ENCODE peak calls at places on chromosomes 11 and 22, in six cellular contexts. One of them, this sample, is unnamed.

GRCh38 chr11:64864473-64865285 is 13.7 kb downstream of the EHD1 start:
- DNase-seq in IMR-90: peak; percentile 97
- DNase-seq in H9: no peak
- DNase-seq in trophoblast cell: peak; percentile 94
- DNase-seq in H1: no peak
- DNase-seq in mesenchymal stem cell: peak; percentile 95
- DNase-seq in this sample: no peak

GRCh38 chr22:42862045-42862734 is 5.1 kb upstream of the ARFGAP3 start:
- DNase-seq in IMR-90: peak; percentile 86
- DNase-seq in H9: no peak
- DNase-seq in trophoblast cell: peak; percentile 82
- DNase-seq in H1: no peak
- DNase-seq in mesenchymal stem cell: peak; percentile 71
- DNase-seq in this sample: no peak

GRCh38 chr11:13335319-13335718 is 57.7 kb downstream of the BMAL1 start:
- DNase-seq in IMR-90: peak; percentile 66
- DNase-seq in H9: peak; percentile 77
- DNase-seq in trophoblast cell: peak; percentile 77
- DNase-seq in H1: no peak
- DNase-seq in mesenchymal stem cell: peak; percentile 72
- DNase-seq in this sample: peak; percentile 49

GRCh38 chr11:2933376-2934056 is 4.3 kb upstream of the PHLDA2 start:
- DNase-seq in IMR-90: peak; percentile 75
- DNase-seq in H9: peak; percentile 89
- DNase-seq in trophoblast cell: peak; percentile 96
- DNase-seq in H1: peak; percentile 38
- DNase-seq in mesenchymal stem cell: peak; percentile 89
- DNase-seq in this sample: no peak

GRCh38 chr22:50218996-50219727 is 18.4 kb downstream of the SELENOO start:
- DNase-seq in IMR-90: peak; percentile 74
- DNase-seq in H9: peak; percentile 77
- DNase-seq in trophoblast cell: peak; percentile 18
- DNase-seq in H1: peak; percentile 25
- DNase-seq in mesenchymal stem cell: peak; percentile 41
- DNase-seq in this sample: no peak

GRCh38 chr11:83403990-83404389 is 117.8 kb upstream of the CCDC90B start:
- DNase-seq in IMR-90: no peak
- DNase-seq in H9: no peak
- DNase-seq in trophoblast cell: peak; percentile 86
- DNase-seq in H1: no peak
- DNase-seq in mesenchymal stem cell: no peak
- DNase-seq in this sample: no peak

GRCh38 chr11:8209208-8209807 is 40.5 kb upstream of the RIC3 start:
- DNase-seq in IMR-90: no peak
- DNase-seq in H9: peak; percentile 67
- DNase-seq in trophoblast cell: no peak
- DNase-seq in H1: no peak
- DNase-seq in mesenchymal stem cell: no peak
- DNase-seq in this sample: no peak

GRCh38 chr22:24994070-24994763 is 41.7 kb downstream of the KIAA1671 start:
- DNase-seq in IMR-90: no peak
- DNase-seq in H9: peak; percentile 79
- DNase-seq in trophoblast cell: peak; percentile 55
- DNase-seq in H1: no peak
- DNase-seq in mesenchymal stem cell: peak; percentile 66
- DNase-seq in this sample: no peak

GRCh38 chr11:36002196-36002595 is 58.3 kb downstream of the LDLRAD3 start:
- DNase-seq in IMR-90: no peak
- DNase-seq in H9: no peak
- DNase-seq in trophoblast cell: no peak
- DNase-seq in H1: peak; percentile 9
- DNase-seq in mesenchymal stem cell: no peak
- DNase-seq in this sample: peak; percentile 78

GRCh38 chr11:61331636-61332035 is 1.3 kb downstream of the DDB1 start:
- DNase-seq in IMR-90: no peak
- DNase-seq in H9: no peak
- DNase-seq in trophoblast cell: no peak
- DNase-seq in H1: no peak
- DNase-seq in mesenchymal stem cell: no peak
- DNase-seq in this sample: no peak

GRCh38 chr11:131914299-131914902 is 544.0 kb downstream of the NTM start:
- DNase-seq in IMR-90: peak; percentile 44
- DNase-seq in H9: no peak
- DNase-seq in trophoblast cell: no peak
- DNase-seq in H1: no peak
- DNase-seq in mesenchymal stem cell: no peak
- DNase-seq in this sample: no peak

GRCh38 chr22:20013382-20013871 is 3.2 kb downstream of the ARVCF start:
- DNase-seq in IMR-90: peak; percentile 47
- DNase-seq in H9: peak; percentile 91
- DNase-seq in trophoblast cell: peak; percentile 59
- DNase-seq in H1: peak; percentile 47
- DNase-seq in mesenchymal stem cell: peak; percentile 60
- DNase-seq in this sample: peak; percentile 60

GRCh38 chr11:35210886-35211546 is 72.0 kb downstream of the CD44 start:
- DNase-seq in IMR-90: no peak
- DNase-seq in H9: no peak
- DNase-seq in trophoblast cell: no peak
- DNase-seq in H1: no peak
- DNase-seq in mesenchymal stem cell: no peak
- DNase-seq in this sample: no peak

GRCh38 chr22:26414347-26414746 is 14.7 kb upstream of the ASPHD2 start:
- DNase-seq in IMR-90: no peak
- DNase-seq in H9: no peak
- DNase-seq in trophoblast cell: no peak
- DNase-seq in H1: no peak
- DNase-seq in mesenchymal stem cell: no peak
- DNase-seq in this sample: no peak
- H2AFZ ChIP-seq in IMR-90: no peak overlapping the region
- H2AFZ ChIP-seq in H9: no peak overlapping the region
- H2AFZ ChIP-seq in trophoblast cell: no peak overlapping the region
- H2AFZ ChIP-seq in H1: no peak overlapping the region
- H2AFZ ChIP-seq in mesenchymal stem cell: no peak overlapping the region
- H2AFZ ChIP-seq in this sample: no peak overlapping the region

DNA sequence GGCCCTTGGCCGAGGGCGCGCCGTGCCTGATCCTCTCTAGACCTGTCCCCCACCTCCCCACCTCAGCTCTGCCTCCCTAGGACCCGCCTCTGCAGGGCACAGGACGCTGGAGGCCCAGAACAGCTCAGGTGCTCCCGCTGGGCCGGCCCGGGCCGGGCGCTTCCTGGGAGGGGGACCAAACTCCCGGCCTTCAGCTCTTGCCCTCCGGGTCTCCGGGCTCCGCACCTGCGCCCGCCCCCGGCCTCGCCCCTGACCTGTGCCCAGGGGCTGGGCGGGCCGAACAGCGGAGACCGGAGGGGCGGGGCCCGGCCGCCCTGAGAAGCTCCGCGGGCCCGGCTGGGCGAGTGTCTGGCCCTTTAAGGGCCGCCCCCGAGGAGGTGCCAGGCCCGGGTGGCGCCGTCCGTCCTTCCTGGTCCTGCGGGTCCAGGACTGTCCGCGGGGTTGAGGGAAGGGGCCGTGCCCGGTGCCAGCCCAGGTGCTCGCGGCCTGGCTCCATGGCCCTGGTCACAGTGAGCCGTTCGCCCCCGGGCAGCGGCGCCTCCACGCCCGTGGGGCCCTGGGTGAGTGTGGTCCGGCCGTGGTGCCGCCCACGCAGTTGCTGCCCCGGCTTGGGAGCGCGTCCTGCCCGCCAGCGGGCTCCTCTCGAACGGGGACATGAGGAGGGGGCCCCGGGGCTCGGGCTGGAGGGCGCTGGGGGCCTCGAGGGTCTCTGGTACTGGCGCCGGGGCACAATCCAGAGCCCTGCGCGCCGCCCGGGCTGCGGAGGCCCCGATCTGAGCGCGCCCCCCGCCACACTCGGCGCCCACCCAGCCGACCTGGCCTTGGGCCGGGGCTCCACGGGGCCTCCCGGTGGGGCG is at the start of gene SSH3:
- DNase-seq in IMR-90: peak; percentile 34
- DNase-seq in H9: peak; percentile 84
- DNase-seq in trophoblast cell: peak; percentile 93
- DNase-seq in H1: peak; percentile 46
- DNase-seq in mesenchymal stem cell: peak; percentile 65
- DNase-seq in this sample: peak; percentile 61
- H2AK5ac ChIP-seq in IMR-90: peak within 1 kb of the TSS; percentile 52
- H2AK5ac ChIP-seq in H9: no peak within 1 kb of the TSS
- H2AK5ac ChIP-seq in trophoblast cell: peak within 1 kb of the TSS; percentile 96
- H2AK5ac ChIP-seq in H1: no peak within 1 kb of the TSS
- H2AK5ac ChIP-seq in mesenchymal stem cell: peak within 1 kb of the TSS; percentile 33
- H2AK5ac ChIP-seq in this sample: peak within 1 kb of the TSS; percentile 83

GRCh38 chr11:93073508-93074280 is 104.2 kb downstream of the MTNR1B start:
- DNase-seq in IMR-90: no peak
- DNase-seq in H9: peak; percentile 33
- DNase-seq in trophoblast cell: no peak
- DNase-seq in H1: no peak
- DNase-seq in mesenchymal stem cell: no peak
- DNase-seq in this sample: no peak

GRCh38 chr11:93075782-93076181 is 106.3 kb downstream of the MTNR1B start:
- DNase-seq in IMR-90: no peak
- DNase-seq in H9: no peak
- DNase-seq in trophoblast cell: no peak
- DNase-seq in H1: no peak
- DNase-seq in mesenchymal stem cell: no peak
- DNase-seq in this sample: no peak

GRCh38 chr11:93067881-93068390 is 98.5 kb downstream of the MTNR1B start:
- DNase-seq in IMR-90: no peak
- DNase-seq in H9: no peak
- DNase-seq in trophoblast cell: no peak
- DNase-seq in H1: no peak
- DNase-seq in mesenchymal stem cell: no peak
- DNase-seq in this sample: no peak

GRCh38 chr11:93073026-93073425 is 103.6 kb downstream of the MTNR1B start:
- DNase-seq in IMR-90: no peak
- DNase-seq in H9: peak; percentile 77
- DNase-seq in trophoblast cell: peak; percentile 36
- DNase-seq in H1: no peak
- DNase-seq in mesenchymal stem cell: no peak
- DNase-seq in this sample: no peak

DNA sequence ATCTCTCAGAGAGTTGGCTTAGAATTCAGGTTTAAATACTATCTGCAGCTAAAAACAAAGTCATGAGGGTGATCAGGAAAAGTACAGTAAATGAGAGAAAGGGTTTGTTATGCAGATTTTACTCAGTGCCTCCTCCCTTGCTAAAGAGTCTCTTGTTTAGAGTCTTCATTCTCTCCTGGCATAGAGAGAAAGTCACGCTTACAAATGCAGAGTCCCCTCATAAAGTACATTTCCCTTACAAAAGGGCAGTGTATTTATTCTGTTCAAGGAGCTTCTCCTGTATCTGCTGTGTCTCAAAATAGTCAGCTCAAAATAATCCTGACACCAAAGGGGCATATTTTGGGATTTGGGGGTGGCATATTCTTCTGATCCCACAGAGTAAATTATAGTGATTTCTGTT is 102.8 kb downstream of the MTNR1B start:
- DNase-seq in IMR-90: no peak
- DNase-seq in H9: no peak
- DNase-seq in trophoblast cell: no peak
- DNase-seq in H1: no peak
- DNase-seq in mesenchymal stem cell: no peak
- DNase-seq in this sample: no peak
- H2BK120ac ChIP-seq in IMR-90: no peak overlapping the region
- H2BK120ac ChIP-seq in H9: no peak overlapping the region
- H2BK120ac ChIP-seq in trophoblast cell: no peak overlapping the region
- H2BK120ac ChIP-seq in H1: peak overlapping the region; percentile 91
- H2BK120ac ChIP-seq in mesenchymal stem cell: no peak overlapping the region
- H2BK120ac ChIP-seq in this sample: no peak overlapping the region

GRCh38 chr11:116709970-116710369 is 62.8 kb downstream of the BUD13 start:
- DNase-seq in IMR-90: no peak
- DNase-seq in H9: peak; percentile 66
- DNase-seq in trophoblast cell: no peak
- DNase-seq in H1: no peak
- DNase-seq in mesenchymal stem cell: no peak
- DNase-seq in this sample: no peak

GRCh38 chr11:116707746-116708145 is 65.0 kb downstream of the BUD13 start:
- DNase-seq in IMR-90: no peak
- DNase-seq in H9: no peak
- DNase-seq in trophoblast cell: no peak
- DNase-seq in H1: no peak
- DNase-seq in mesenchymal stem cell: no peak
- DNase-seq in this sample: no peak

GRCh38 chr11:116710762-116711161 is 62.0 kb downstream of the BUD13 start:
- DNase-seq in IMR-90: no peak
- DNase-seq in H9: no peak
- DNase-seq in trophoblast cell: no peak
- DNase-seq in H1: no peak
- DNase-seq in mesenchymal stem cell: no peak
- DNase-seq in this sample: no peak

GRCh38 chr11:116703421-116703820 is 69.4 kb downstream of the BUD13 start:
- DNase-seq in IMR-90: no peak
- DNase-seq in H9: peak; percentile 83
- DNase-seq in trophoblast cell: no peak
- DNase-seq in H1: no peak
- DNase-seq in mesenchymal stem cell: peak; percentile 9
- DNase-seq in this sample: peak; percentile 63

GRCh38 chr11:116707250-116707649 is 65.5 kb downstream of the BUD13 start:
- DNase-seq in IMR-90: no peak
- DNase-seq in H9: no peak
- DNase-seq in trophoblast cell: peak; percentile 35
- DNase-seq in H1: no peak
- DNase-seq in mesenchymal stem cell: no peak
- DNase-seq in this sample: no peak
- H2AFZ ChIP-seq in IMR-90: no peak overlapping the region
- H2AFZ ChIP-seq in H9: no peak overlapping the region
- H2AFZ ChIP-seq in trophoblast cell: no peak overlapping the region
- H2AFZ ChIP-seq in H1: no peak overlapping the region
- H2AFZ ChIP-seq in mesenchymal stem cell: no peak overlapping the region
- H2AFZ ChIP-seq in this sample: no peak overlapping the region

GRCh38 chr22:35132568-35132967 is 66.6 kb downstream of the ISX start:
- DNase-seq in IMR-90: no peak
- DNase-seq in H9: no peak
- DNase-seq in trophoblast cell: no peak
- DNase-seq in H1: no peak
- DNase-seq in mesenchymal stem cell: no peak
- DNase-seq in this sample: no peak

GRCh38 chr22:35131423-35132050 is 65.6 kb downstream of the ISX start:
- DNase-seq in IMR-90: no peak
- DNase-seq in H9: no peak
- DNase-seq in trophoblast cell: no peak
- DNase-seq in H1: no peak
- DNase-seq in mesenchymal stem cell: no peak
- DNase-seq in this sample: no peak

GRCh38 chr22:35135165-35135564 is 69.2 kb downstream of the ISX start:
- DNase-seq in IMR-90: no peak
- DNase-seq in H9: no peak
- DNase-seq in trophoblast cell: no peak
- DNase-seq in H1: no peak
- DNase-seq in mesenchymal stem cell: no peak
- DNase-seq in this sample: no peak

GRCh38 chr22:35133702-35134395 is 67.9 kb downstream of the ISX start:
- DNase-seq in IMR-90: no peak
- DNase-seq in H9: no peak
- DNase-seq in trophoblast cell: no peak
- DNase-seq in H1: no peak
- DNase-seq in mesenchymal stem cell: no peak
- DNase-seq in this sample: no peak

GRCh38 chr22:35134637-35135036 is 68.7 kb downstream of the ISX start:
- DNase-seq in IMR-90: no peak
- DNase-seq in H9: no peak
- DNase-seq in trophoblast cell: no peak
- DNase-seq in H1: no peak
- DNase-seq in mesenchymal stem cell: no peak
- DNase-seq in this sample: no peak
- H2AK5ac ChIP-seq in IMR-90: no peak overlapping the region
- H2AK5ac ChIP-seq in H9: no peak overlapping the region
- H2AK5ac ChIP-seq in trophoblast cell: no peak overlapping the region
- H2AK5ac ChIP-seq in H1: no peak overlapping the region
- H2AK5ac ChIP-seq in mesenchymal stem cell: no peak overlapping the region
- H2AK5ac ChIP-seq in this sample: peak overlapping the region; percentile 25

GRCh38 chr11:57324886-57325734 is at the start of gene TNKS1BP1:
- DNase-seq in IMR-90: peak; percentile 97
- DNase-seq in H9: peak; percentile 97
- DNase-seq in trophoblast cell: peak; percentile 95
- DNase-seq in H1: peak; percentile 95
- DNase-seq in mesenchymal stem cell: peak; percentile 98
- DNase-seq in this sample: peak; percentile 96
- H2BK120ac ChIP-seq in IMR-90: peak within 1 kb of the TSS; percentile 71
- H2BK120ac ChIP-seq in H9: peak within 1 kb of the TSS; percentile 1
- H2BK120ac ChIP-seq in trophoblast cell: peak within 1 kb of the TSS; percentile 97
- H2BK120ac ChIP-seq in H1: peak within 1 kb of the TSS; percentile 56
- H2BK120ac ChIP-seq in mesenchymal stem cell: peak within 1 kb of the TSS; percentile 91
- H2BK120ac ChIP-seq in this sample: peak within 1 kb of the TSS; percentile 36

This sample was measured in neuronal stem cell.